ENCODE peak calls at places on chromosomes 4 and X, in six cellular contexts. Z is activated T-cell treated with anti-CD3 and anti-CD28 coated beads, Interleukin-2, amount 50 U/mL, for 4 hours; U is BJ; A is BE2C; G is osteocyte; F is dorsolateral prefrontal cortex. V is an unnamed sample.
A peak's percentile ranks its signal among the peaks of the same experiment; 100 is the strongest.

GRCh38 chr4:125168531-125168930 is 146.2 kb upstream of the FAT4 start:
- DNase-seq in G (no peak), A (no peak), Z (no peak), F (no peak), U (no peak), V (no peak)

GRCh38 chrX:19017271-19017670 is 33.4 kb upstream of the PHKA2 start:
- DNase-seq in G (no peak), A (peak; percentile 54), F (no peak), U (no peak), Z (no peak), V (peak; percentile 1)

GRCh38 chrX:24341795-24342194 is 18.6 kb upstream of the SUPT20HL1 start:
- DNase-seq in F (no peak), Z (no peak), G (no peak), U (peak; percentile 57), A (no peak), V (no peak)

GRCh38 chr4:186727977-186728519 is 4.4 kb upstream of the FAT1 start:
- DNase-seq in G (no peak), Z (no peak), A (no peak), U (no peak), F (no peak), V (no peak)

GRCh38 chr4:143406523-143406922 is 69.8 kb downstream of the GAB1 start:
- DNase-seq in U (no peak), G (peak; percentile 86), F (no peak), Z (no peak), A (peak; percentile 14), V (no peak)

GRCh38 chrX:66633541-66633940 is 5.3 kb downstream of the EDA2R start:
- DNase-seq in F (no peak), Z (no peak), A (no peak), G (no peak), U (peak; percentile 58), V (no peak)

GRCh38 chr4:185019451-185020292 is 1.4 kb downstream of the HELT start:
- DNase-seq in Z (no peak), U (no peak), A (no peak), G (no peak), F (no peak), V (peak; percentile 18)

GRCh38 chrX:103248553-103248952 is 6.4 kb downstream of the TCEAL8 start:
- DNase-seq in G (no peak), U (no peak), Z (no peak), F (no peak), A (no peak), V (peak; percentile 0)

GRCh38 chr4:26065833-26066232 is 151.8 kb downstream of the SMIM20 start:
- DNase-seq in A (no peak), G (no peak), U (no peak), Z (no peak), F (no peak), V (no peak)

GRCh38 chrX:36957425-36958328 is 50.5 kb upstream of the FAM47C start:
- DNase-seq in F (no peak), U (no peak), Z (no peak), G (no peak), A (peak; percentile 35), V (no peak)

GRCh38 chr4:122107680-122108079 is 44.5 kb upstream of the BLTP1 start:
- DNase-seq in Z (no peak), U (no peak), F (no peak), A (no peak), G (no peak), V (no peak)

GRCh38 chr4:168574581-168575295 is 77.9 kb downstream of the PALLD start:
- DNase-seq in G (no peak), U (no peak), Z (no peak), F (no peak), A (no peak), V (no peak)

GRCh38 chrX:17500145-17500579 is 125.2 kb downstream of the NHS start:
- DNase-seq in U (no peak), F (no peak), G (no peak), Z (no peak), A (no peak), V (no peak)

GRCh38 chr4:122783301-122784215 is 43.1 kb upstream of the FGF2 start:
- DNase-seq in U (peak; percentile 85), G (no peak), F (no peak), Z (no peak), A (no peak), V (no peak)

GRCh38 chr4:40607224-40607623 is 22.4 kb downstream of the RBM47 start:
- DNase-seq in U (no peak), A (no peak), Z (no peak), F (no peak), G (no peak), V (no peak)

GRCh38 chr4:152967942-152968341 is 31.8 kb downstream of the FHDC1 start:
- DNase-seq in A (no peak), U (no peak), F (no peak), Z (no peak), G (no peak), V (no peak)

GRCh38 chr4:1234811-1235292 is 14.1 kb downstream of the CTBP1 start:
- DNase-seq in A (peak; percentile 1), G (no peak), F (no peak), Z (no peak), U (no peak), V (no peak)

GRCh38 chrX:154374361-154375155 is at the start of gene FLNA:
- DNase-seq in Z (no peak), A (peak; percentile 43), F (no peak), G (no peak), U (no peak), V (no peak)

GRCh38 chr4:153514001-153514526 is 47.9 kb downstream of the TMEM131L start:
- DNase-seq in Z (no peak), A (no peak), U (peak; percentile 57), G (no peak), F (no peak), V (no peak)

GRCh38 chr4:71377561-71377960 is 38.7 kb downstream of the SLC4A4 start:
- DNase-seq in A (no peak), U (peak; percentile 66), G (no peak), Z (no peak), F (no peak), V (no peak)

GRCh38 chr4:39565925-39566630 is 38.8 kb upstream of the UGDH start:
- DNase-seq in Z (no peak), G (peak; percentile 27), U (peak; percentile 49), F (no peak), A (no peak), V (no peak)

GRCh38 chr4:156953951-156954350 is 17.6 kb downstream of the PDGFC start:
- DNase-seq in Z (no peak), U (no peak), A (no peak), G (no peak), F (no peak), V (no peak)

GRCh38 chrX:118730500-118731247 is 3.3 kb downstream of the IL13RA1 start:
- DNase-seq in Z (no peak), G (no peak), U (no peak), A (no peak), F (no peak), V (no peak)

GRCh38 chrX:53312946-53313745 is 31.8 kb upstream of the IQSEC2 start:
- DNase-seq in F (no peak), Z (peak; percentile 63), A (peak; percentile 51), U (no peak), G (no peak), V (peak; percentile 33)

GRCh38 chr4:74111990-74112389 is 13.0 kb upstream of the CXCL2 start:
- DNase-seq in U (no peak), G (no peak), Z (no peak), A (no peak), F (peak; percentile 56), V (no peak)

GRCh38 chrX:40146471-40147398 is 49.0 kb upstream of the BCOR start:
- DNase-seq in G (no peak), F (no peak), U (no peak), A (peak; percentile 38), Z (no peak), V (peak; percentile 20)

GRCh38 chr4:142373610-142374009 is 472.5 kb downstream of the INPP4B start:
- DNase-seq in G (no peak), Z (no peak), F (no peak), A (no peak), U (no peak), V (peak; percentile 25)